ENCODE peak calls at places on chromosomes 4 and X, in four cellular contexts. J is H9, U is IMR-90, R is H1. Z is an unnamed sample.

GRCh38 chrX:151735219-151735618 is 673 bp downstream of the CNGA2 start:
- DNase-seq in J (no peak), U (no peak), R (no peak), Z (no peak)

GRCh38 chrX:150184487-150184886 is 178.6 kb upstream of the MAMLD1 start:
- DNase-seq in J (no peak), U (peak), R (no peak), Z (no peak)

GRCh38 chr4:29051381-29051965 is 1668.7 kb upstream of the PCDH7 start:
- DNase-seq in J (no peak), U (peak), R (no peak), Z (no peak)

GRCh38 chr4:181770971-181771370 is 472.2 kb upstream of the TENM3 start:
- DNase-seq in J (no peak), U (peak), R (no peak), Z (no peak)

GRCh38 chr4:5921074-5921473 is 28.2 kb upstream of the CRMP1 start:
- DNase-seq in J (no peak), U (no peak), R (no peak), Z (no peak)

GRCh38 chrX:43446752-43447151 is 209.3 kb upstream of the MAOA start:
- DNase-seq in J (no peak), U (no peak), R (no peak), Z (no peak)

GRCh38 chr4:179521937-179522336 is 2079.7 kb upstream of the AGA start:
- DNase-seq in J (no peak), U (no peak), R (no peak), Z (no peak)

GRCh38 chr4:124184767-124185166 is 527.8 kb downstream of the ANKRD50 start:
- DNase-seq in J (no peak), U (no peak), R (no peak), Z (no peak)

GRCh38 chr4:54228064-54228527 is 997 bp upstream of the PDGFRA start:
- DNase-seq in J (peak), U (peak), R (peak), Z (peak)

GRCh38 chrX:40945366-40945713 is 139.9 kb upstream of the USP9X start:
- DNase-seq in J (no peak), U (peak), R (no peak), Z (peak)

GRCh38 chr4:73603307-73603710 is 16.9 kb downstream of the RASSF6 start:
- DNase-seq in J (no peak), U (peak), R (no peak), Z (no peak)

GRCh38 chr4:173807347-173807746 is 277.3 kb upstream of the HAND2 start:
- DNase-seq in J (no peak), U (no peak), R (no peak), Z (no peak)

GRCh38 chrX:39759526-39760224 is 338.1 kb downstream of the BCOR start:
- DNase-seq in J (no peak), U (peak), R (no peak), Z (no peak)

GRCh38 chr4:127249066-127249766 is 383.5 kb upstream of the INTU start:
- DNase-seq in J (no peak), U (peak), R (no peak), Z (no peak)

GRCh38 chrX:154300815-154301214 is 5.2 kb downstream of the TKTL1 start:
- DNase-seq in J (no peak), U (no peak), R (no peak), Z (no peak)

GRCh38 chr4:6681191-6681590 is 12.5 kb upstream of the S100P start:
- DNase-seq in J (no peak), U (no peak), R (peak), Z (no peak)

GRCh38 chr4:175511861-175512260 is 300.2 kb downstream of the GPM6A start:
- DNase-seq in J (no peak), U (no peak), R (no peak), Z (no peak)

GRCh38 chrX:24347871-24348270 is 12.6 kb upstream of the SUPT20HL1 start:
- DNase-seq in J (no peak), U (peak), R (no peak), Z (peak)

GRCh38 chr4:128379860-128380259 is 92.2 kb upstream of the PGRMC2 start:
- DNase-seq in J (peak), U (peak), R (peak), Z (peak)

GRCh38 chrX:73683236-73683859 is 120.4 kb downstream of the CHIC1 start:
- DNase-seq in J (no peak), U (no peak), R (no peak), Z (no peak)

GRCh38 chr4:108370291-108370690 is 201.6 kb upstream of the LEF1 start:
- DNase-seq in J (no peak), U (no peak), R (no peak), Z (no peak)

GRCh38 chr4:78749258-78749971 is 26.7 kb upstream of the BMP2K start:
- DNase-seq in J (no peak), U (no peak), R (no peak), Z (no peak)

GRCh38 chrX:117305168-117305766 is 811.3 kb downstream of the KLHL13 start:
- DNase-seq in J (no peak), U (no peak), R (no peak), Z (no peak)

GRCh38 chrX:1700757-1701156 is 85.9 kb downstream of the ASMT start:
- DNase-seq in J (no peak), U (no peak), R (no peak), Z (no peak)

GRCh38 chr4:149845643-149846208 is 30.1 kb upstream of the IQCM start:
- DNase-seq in J (no peak), U (no peak), R (no peak), Z (no peak)

GRCh38 chr4:48109413-48110263 is 24.4 kb downstream of the TXK start:
- DNase-seq in J (no peak), U (peak), R (no peak), Z (peak)

GRCh38 chrX:67779099-67779498 is 235.3 kb downstream of the AR start:
- DNase-seq in J (no peak), U (no peak), R (no peak), Z (peak)

GRCh38 chr4:139523076-139523475 is 32.9 kb downstream of the SETD7 start:
- DNase-seq in J (no peak), U (peak), R (no peak), Z (no peak)

GRCh38 chr4:16437836-16438235 is 211.6 kb upstream of the TAPT1 start:
- DNase-seq in J (no peak), U (peak), R (no peak), Z (peak)

GRCh38 chrX:327660-328126 is 9.1 kb upstream of the GTPBP6 start:
- DNase-seq in J (no peak), U (no peak), R (no peak), Z (no peak)

GRCh38 chrX:319579-320125 is 1.1 kb upstream of the GTPBP6 start:
- DNase-seq in J (no peak), U (no peak), R (no peak), Z (no peak)

GRCh38 chrX:320126-320783 is 1.7 kb upstream of the GTPBP6 start:
- DNase-seq in J (no peak), U (peak), R (no peak), Z (no peak)

GRCh38 chrX:318739-319578 is at the start of gene GTPBP6:
- DNase-seq in J (peak), U (peak), R (peak), Z (peak)

DNA sequence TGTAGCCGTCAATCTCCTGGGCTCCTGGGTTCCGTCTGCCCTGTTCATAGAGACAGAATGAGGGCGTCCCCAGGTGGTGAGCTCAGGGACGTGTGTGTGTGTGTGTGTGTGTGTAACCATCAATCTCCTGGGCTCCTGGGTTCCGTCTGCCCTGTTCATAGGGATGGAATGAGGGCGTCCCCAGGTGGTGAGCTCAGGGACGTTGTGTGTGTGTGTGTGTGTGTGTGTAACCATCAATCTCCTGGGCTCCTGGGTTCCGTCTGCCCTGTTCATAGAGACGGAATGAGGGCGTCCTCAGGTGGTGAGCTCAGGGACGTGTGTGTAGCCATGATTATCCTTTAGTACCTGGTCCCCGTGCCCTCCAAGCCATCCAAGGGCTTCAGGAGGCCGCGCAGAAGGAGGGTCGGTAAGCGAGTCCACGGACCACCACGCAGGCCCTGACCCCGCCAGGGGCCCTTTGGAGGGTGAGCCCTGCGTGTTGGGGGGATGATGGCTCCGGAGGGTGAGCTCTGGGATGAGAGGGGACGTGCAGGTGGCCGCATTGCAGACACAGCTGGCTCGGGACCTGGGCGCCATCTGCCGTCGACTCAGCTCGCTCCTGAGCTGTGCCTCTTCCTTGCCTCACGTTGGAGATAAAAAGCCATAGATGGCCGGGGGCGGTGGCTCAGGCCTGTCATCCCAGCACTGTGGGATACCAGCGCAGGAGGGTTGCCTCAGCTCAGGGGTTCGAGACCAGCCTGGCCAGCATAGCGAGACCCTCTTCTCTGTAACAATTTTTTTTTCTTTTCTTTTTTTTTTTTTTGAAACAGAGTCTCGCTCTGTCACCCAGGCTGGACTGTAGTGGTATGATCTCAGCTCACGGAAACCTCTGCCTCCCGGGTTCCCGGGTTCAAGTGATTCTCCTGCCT is 5.4 kb upstream of the GTPBP6 start:
- DNase-seq in J (peak), U (peak), R (no peak), Z (peak)
- H4K5ac ChIP-seq in J (no peak), U (no peak), R (no peak), Z (no peak)

DNA sequence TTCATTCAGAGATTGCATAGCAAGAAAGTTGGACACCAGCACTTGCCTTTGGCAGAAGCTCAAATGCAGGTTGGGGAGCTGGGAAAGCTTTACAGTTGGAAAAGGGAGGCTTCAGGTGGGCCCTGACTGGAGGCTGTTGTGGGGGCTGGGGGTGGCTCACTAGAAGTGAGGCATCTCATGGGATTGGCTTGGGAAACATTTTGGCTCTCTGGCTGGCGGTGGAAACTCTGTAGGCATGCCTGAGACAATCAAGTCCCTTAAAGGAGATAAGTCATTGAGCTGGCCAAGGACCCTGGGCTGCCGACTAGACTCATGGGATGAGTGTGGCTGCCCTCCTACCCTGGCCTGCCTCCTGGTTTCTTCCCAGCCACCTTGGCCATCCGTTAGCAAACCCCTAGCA is 31.4 kb upstream of the STS start:
- DNase-seq in J (no peak), U (no peak), R (no peak), Z (no peak)
- H3K9ac ChIP-seq in J (no peak), U (no peak), R (no peak), Z (no peak)

GRCh38 chr4:98522062-98522461 is 136.3 kb downstream of the TSPAN5 start:
- DNase-seq in J (no peak), U (no peak), R (no peak), Z (no peak)

GRCh38 chr4:98519268-98519993 is 139.0 kb downstream of the TSPAN5 start:
- DNase-seq in J (no peak), U (peak), R (no peak), Z (no peak)

GRCh38 chr4:98521486-98521885 is 136.9 kb downstream of the TSPAN5 start:
- DNase-seq in J (no peak), U (no peak), R (no peak), Z (no peak)

GRCh38 chr4:98524271-98524670 is 134.1 kb downstream of the TSPAN5 start:
- DNase-seq in J (no peak), U (no peak), R (no peak), Z (no peak)

DNA sequence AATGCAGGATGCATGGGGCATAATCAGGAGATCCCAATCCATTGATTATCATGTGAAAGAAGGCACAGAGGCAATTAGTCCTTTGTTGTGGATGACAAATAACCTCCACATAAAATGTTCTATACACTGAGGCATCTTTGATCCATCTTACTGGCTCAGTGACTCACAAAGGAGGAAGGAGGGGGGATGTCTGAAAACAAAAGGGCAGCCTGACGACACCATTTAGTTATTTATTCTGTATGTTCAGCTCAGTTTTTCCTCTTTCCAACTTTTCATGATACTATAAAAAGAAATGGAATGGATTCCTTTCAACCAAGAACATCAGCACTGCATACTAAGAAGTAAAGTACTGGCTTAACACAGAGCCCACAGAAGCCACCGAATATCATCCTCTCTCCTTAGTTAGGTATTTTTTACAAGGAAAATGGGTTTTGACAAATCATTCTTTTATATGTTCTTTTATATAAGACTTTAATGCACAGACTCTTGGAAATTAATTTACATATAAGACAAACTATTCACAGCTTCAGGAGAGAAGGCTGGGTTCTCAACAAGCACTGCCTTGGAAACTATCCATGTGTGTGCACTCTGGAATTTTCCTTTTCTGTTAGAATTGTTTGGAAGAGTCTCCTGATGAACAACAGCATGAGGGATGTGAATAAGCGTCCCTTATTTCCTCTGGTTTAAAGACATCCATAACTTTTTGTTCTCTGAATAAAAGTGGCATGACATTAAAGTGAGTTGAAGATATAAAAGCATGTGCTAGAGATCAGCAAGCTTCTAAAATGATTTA is 135.6 kb downstream of the TSPAN5 start:
- DNase-seq in J (no peak), U (peak), R (no peak), Z (no peak)
- H4K5ac ChIP-seq in J (no peak), U (no peak), R (no peak), Z (no peak)

GRCh38 chr4:184267206-184267608 is 49.5 kb upstream of the ENPP6 start:
- DNase-seq in J (peak), U (no peak), R (no peak), Z (no peak)

GRCh38 chr4:184267673-184268573 is 50.2 kb upstream of the ENPP6 start:
- DNase-seq in J (peak), U (peak), R (no peak), Z (peak)

GRCh38 chr4:184263910-184264732 is 46.4 kb upstream of the ENPP6 start:
- DNase-seq in J (peak), U (peak), R (peak), Z (peak)

GRCh38 chr4:184263461-184263860 is 45.8 kb upstream of the ENPP6 start:
- DNase-seq in J (no peak), U (no peak), R (no peak), Z (no peak)

GRCh38 chr4:184265566-184266351 is 48.1 kb upstream of the ENPP6 start:
- DNase-seq in J (no peak), U (peak), R (peak), Z (peak)
- H3K9ac ChIP-seq in J (no peak), U (no peak), R (no peak), Z (no peak)

GRCh38 chr4:144905286-144905685 is 192.7 kb downstream of the ANAPC10 start:
- DNase-seq in J (no peak), U (no peak), R (no peak), Z (peak)
- H4K5ac ChIP-seq in J (no peak), U (no peak), R (no peak), Z (no peak)